ENCODE peak calls at places on chromosomes 12 and 14, in nine cellular contexts. C is GM06990, S is cardiac muscle cell, D is astrocyte, X is mucosa of descending colon, B is AG04450, V is endothelial cell of umbilical vein, U is foreskin fibroblast, R is WTC11. O is an unnamed sample.

GRCh38 chr14:101282418-101282817 is 278.9 kb upstream of the DIO3 start:
- DNase-seq in V (no peak), X (no peak), C (no peak), B (no peak), S (no peak), R (no peak), U (no peak), D (no peak), O (no peak)

GRCh38 chr12:123929869-123930583 is 42.6 kb downstream of the CCDC92 start:
- DNase-seq in R (no peak), S (no peak), U (no peak), D (no peak), B (no peak), C (no peak), V (no peak), X (no peak), O (no peak)

GRCh38 chr12:52235822-52236291 is 2.8 kb downstream of the KRT7 start:
- DNase-seq in B (no peak), S (no peak), D (no peak), U (no peak), X (peak; percentile 50), C (no peak), V (no peak), R (no peak), O (peak; percentile 15)

GRCh38 chr12:47400251-47400650 is 305.6 kb downstream of the RPAP3 start:
- DNase-seq in V (no peak), R (no peak), S (no peak), U (peak; percentile 21), D (peak; percentile 29), B (no peak), X (no peak), C (no peak), O (no peak)

GRCh38 chr14:39491134-39491541 is 58.9 kb upstream of the FBXO33 start:
- DNase-seq in D (peak; percentile 18), B (no peak), X (no peak), R (no peak), V (peak; percentile 24), S (peak; percentile 60), C (peak; percentile 15), U (no peak), O (peak; percentile 21)

GRCh38 chr12:53044052-53044581 is 5.7 kb upstream of the TNS2 start:
- DNase-seq in R (no peak), D (no peak), U (no peak), C (no peak), B (no peak), S (no peak), X (peak; percentile 46), V (no peak), O (peak; percentile 10)

GRCh38 chr12:80053048-80053790 is 46.1 kb upstream of the OTOGL start:
- DNase-seq in X (peak; percentile 35), S (no peak), U (peak; percentile 89), R (no peak), D (peak; percentile 96), C (no peak), V (peak; percentile 75), B (peak; percentile 81), O (no peak)

GRCh38 chr12:104006929-104007328 is 41.3 kb downstream of the TDG start:
- DNase-seq in S (no peak), D (peak; percentile 85), V (peak; percentile 63), B (peak; percentile 37), C (no peak), U (peak; percentile 45), X (no peak), R (no peak), O (no peak)

GRCh38 chr14:31942216-31942841 is 134.8 kb upstream of the ARHGAP5 start:
- DNase-seq in U (no peak), D (no peak), C (no peak), X (no peak), B (no peak), R (no peak), V (no peak), S (no peak), O (no peak)

DNA sequence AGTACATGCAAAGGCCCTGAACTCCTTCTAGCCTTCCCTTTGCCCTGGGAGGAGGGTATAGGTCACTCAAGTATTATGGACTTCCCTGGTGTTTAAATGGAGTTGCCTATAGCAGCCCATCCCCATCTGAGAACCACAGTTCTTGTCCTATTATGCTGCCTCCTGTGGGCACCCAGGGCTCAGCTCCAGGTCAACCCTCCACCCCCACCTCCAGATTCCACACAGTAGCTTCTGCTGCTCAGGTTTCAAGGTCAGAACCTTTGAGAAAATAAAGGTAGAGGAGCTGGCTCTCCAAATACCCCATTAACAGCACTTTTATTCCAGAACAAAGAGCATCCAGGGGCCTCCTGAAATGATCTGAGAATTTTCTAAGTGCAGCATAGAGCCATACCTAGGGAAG is 57.4 kb downstream of the ACTN1 start:
- DNase-seq in V (no peak), X (no peak), C (no peak), U (no peak), B (no peak), S (peak; percentile 44), R (no peak), D (no peak), O (no peak)
- TF ChIP-seq CTCF in V (no peak), X (no peak), C (no peak), U (peak; percentile 15), B (peak; percentile 23), S (peak; percentile 13), R (no peak), D (no peak), O (no peak)

GRCh38 chr14:94355191-94355794 is 32.2 kb upstream of the SERPINA6 start:
- DNase-seq in X (peak; percentile 53), S (peak; percentile 10), B (peak; percentile 26), R (peak; percentile 69), D (peak; percentile 36), C (peak; percentile 20), U (peak; percentile 46), V (no peak), O (no peak)
- TF ChIP-seq CTCF in X (no peak), S (peak; percentile 75), B (peak; percentile 70), R (no peak), D (peak; percentile 27), C (peak; percentile 42), U (peak; percentile 52), V (no peak), O (no peak)

GRCh38 chr14:91955168-91955567 is 7.7 kb upstream of the FBLN5 start:
- DNase-seq in C (no peak), X (no peak), R (no peak), D (no peak), U (no peak), S (no peak), B (no peak), V (no peak), O (no peak)
- TF ChIP-seq CTCF in C (no peak), X (no peak), R (no peak), D (no peak), U (no peak), S (no peak), B (no peak), V (no peak), O (no peak)

DNA sequence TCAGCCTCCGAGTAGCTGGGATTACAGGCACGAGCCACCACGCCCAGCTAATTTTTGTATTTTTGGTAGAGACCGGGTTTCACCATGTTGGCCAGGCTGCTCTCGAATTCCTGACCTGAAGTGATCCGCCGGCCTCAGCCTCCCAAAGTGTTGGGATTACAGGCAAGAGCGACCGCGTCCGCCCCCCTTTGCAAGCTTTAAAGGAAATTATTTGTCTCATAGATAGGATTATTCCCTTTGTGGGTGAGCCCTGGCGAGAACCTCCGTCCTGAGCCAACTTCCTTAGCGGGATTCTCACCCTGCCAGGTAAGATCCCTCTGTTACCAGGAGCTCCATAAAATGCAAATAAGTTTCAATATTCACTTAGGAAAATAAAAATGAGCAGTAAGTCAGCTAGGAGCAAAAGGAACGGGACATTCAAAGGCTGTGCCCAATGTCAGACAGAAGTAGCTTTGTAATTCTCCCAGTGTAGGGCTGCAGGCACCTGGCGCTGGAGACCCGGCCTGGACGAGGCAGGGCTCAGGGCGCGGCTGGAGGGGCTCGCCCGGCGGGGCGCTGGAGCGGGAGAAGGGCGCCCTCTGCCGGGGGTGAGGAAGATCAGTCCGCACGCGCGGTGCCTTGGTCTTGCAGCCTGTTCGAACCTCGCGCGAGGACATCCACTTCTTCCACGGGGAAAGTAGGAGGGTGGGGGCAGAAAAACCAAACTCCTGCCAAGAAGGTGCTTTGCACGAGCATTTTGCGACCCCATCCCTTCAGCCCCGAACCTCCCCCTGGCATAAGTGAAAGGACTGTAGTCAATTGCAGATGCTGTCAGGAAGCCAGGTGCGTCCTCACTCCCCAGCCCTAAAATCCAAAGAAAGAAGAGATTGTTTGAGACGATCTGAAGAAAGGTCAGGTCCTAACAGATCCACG is 47.1 kb upstream of the PLXNC1 start:
- DNase-seq in R (peak; percentile 81), U (peak; percentile 53), C (peak; percentile 70), V (peak; percentile 51), S (peak; percentile 84), X (peak; percentile 86), D (peak; percentile 32), B (peak; percentile 34), O (peak; percentile 81)
- TF ChIP-seq CTCF in R (peak; percentile 90), U (peak; percentile 79), C (peak; percentile 73), V (peak; percentile 87), S (peak; percentile 80), X (peak; percentile 90), D (peak; percentile 59), B (peak; percentile 82), O (peak; percentile 69)

DNA sequence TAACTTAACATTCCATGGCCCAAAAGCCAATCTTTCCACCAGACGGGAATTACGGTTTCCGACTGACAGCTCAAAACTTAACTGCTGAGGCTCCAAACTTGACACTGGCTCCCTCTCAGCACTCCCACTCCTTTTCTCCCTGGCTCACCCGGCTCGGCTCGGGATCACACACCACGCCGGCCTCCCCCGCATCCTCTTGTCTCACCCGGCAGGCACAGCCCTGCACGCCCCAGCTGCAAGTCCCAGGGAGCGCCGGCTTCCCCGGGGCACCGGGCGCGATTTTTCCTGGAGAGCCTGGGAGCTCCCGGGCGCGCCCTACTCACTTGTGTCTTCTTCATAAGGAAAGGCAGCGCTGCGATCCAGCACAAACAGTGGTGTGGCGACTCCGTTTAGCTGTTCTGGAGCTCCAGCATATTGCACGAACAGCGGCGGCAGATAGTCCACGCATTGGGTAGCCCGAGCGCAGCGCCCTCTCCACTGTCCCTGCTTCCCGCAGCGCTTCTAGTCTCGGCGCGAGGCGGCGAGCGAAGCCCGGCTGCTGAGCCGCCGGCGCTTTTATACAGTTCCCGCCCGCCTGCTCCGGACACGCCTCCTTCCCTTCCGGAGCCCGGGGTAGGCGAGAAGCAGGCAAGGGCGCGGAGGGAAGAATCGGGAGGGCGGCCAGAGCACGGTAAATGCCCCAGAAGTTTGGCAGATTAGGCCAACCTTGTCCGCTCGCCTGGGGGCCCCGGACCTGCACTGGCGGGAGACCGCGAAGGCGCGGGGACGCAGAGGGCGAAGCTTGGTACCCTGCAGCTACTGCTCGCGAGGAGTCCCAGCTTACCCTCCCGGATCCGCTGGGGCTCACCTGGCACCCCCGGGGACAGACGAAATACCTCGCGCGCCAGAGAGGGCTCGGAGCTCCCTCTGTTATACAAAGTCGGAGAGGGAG is at the start of gene KITLG:
- DNase-seq in U (peak; percentile 87), X (peak; percentile 93), R (peak; percentile 85), B (peak; percentile 77), V (peak; percentile 88), S (peak; percentile 87), C (peak; percentile 44), D (peak; percentile 76), O (peak; percentile 58)
- TF ChIP-seq CTCF in U (peak; percentile 54), X (no peak), R (no peak), B (peak; percentile 57), V (peak; percentile 51), S (peak; percentile 49), C (no peak), D (no peak), O (no peak)

GRCh38 chr14:36975834-36976233 is 196.6 kb downstream of the SLC25A21 start:
- DNase-seq in X (no peak), S (no peak), R (no peak), D (no peak), C (no peak), V (no peak), B (no peak), U (no peak), O (no peak)
- TF ChIP-seq CTCF in X (no peak), S (no peak), R (no peak), D (no peak), C (no peak), V (no peak), B (no peak), U (no peak), O (no peak)

O was measured in GM20000.